ENCODE peak calls at places on chromosome 17, in five cellular contexts. M, P, G, V and D are unnamed samples.

GRCh38 chr17:48545022-48545376 is at the start of gene HOXB2:
- DNase-seq in M (no peak), P (no peak), G (no peak), V (no peak), D (no peak)

GRCh38 chr17:67779098-67779672 is 46.1 kb upstream of the BPTF start:
- DNase-seq in M (peak), P (peak), G (no peak), V (peak), D (peak)

GRCh38 chr17:44354582-44355309 is 8.9 kb downstream of the FAM171A2 start:
- DNase-seq in M (no peak), P (peak), G (no peak), V (no peak), D (no peak)

GRCh38 chr17:74758846-74759163 is 10.4 kb downstream of the NHERF1 start:
- DNase-seq in M (peak), P (no peak), G (no peak), V (no peak), D (no peak)

GRCh38 chr17:59829217-59830006 is 63.3 kb downstream of the TUBD1 start:
- DNase-seq in M (peak), P (no peak), G (no peak), V (no peak), D (no peak)

GRCh38 chr17:61842899-61843298 is 20.4 kb downstream of the BRIP1 start:
- DNase-seq in M (no peak), P (no peak), G (no peak), V (no peak), D (no peak)

GRCh38 chr17:73643012-73643845 is 1.0 kb downstream of the SDK2 start:
- DNase-seq in M (peak), P (peak), G (no peak), V (peak), D (no peak)

GRCh38 chr17:36152639-36153120 is 23.8 kb downstream of the TBC1D3B start:
- DNase-seq in M (no peak), P (no peak), G (no peak), V (no peak), D (no peak)

GRCh38 chr17:29572691-29573557 is 4.4 kb downstream of the TP53I13 start:
- DNase-seq in M (no peak), P (peak), G (peak), V (peak), D (no peak)

GRCh38 chr17:11853321-11854151 is 143.7 kb downstream of the ZNF18 start:
- DNase-seq in M (no peak), P (no peak), G (no peak), V (no peak), D (no peak)

DNA sequence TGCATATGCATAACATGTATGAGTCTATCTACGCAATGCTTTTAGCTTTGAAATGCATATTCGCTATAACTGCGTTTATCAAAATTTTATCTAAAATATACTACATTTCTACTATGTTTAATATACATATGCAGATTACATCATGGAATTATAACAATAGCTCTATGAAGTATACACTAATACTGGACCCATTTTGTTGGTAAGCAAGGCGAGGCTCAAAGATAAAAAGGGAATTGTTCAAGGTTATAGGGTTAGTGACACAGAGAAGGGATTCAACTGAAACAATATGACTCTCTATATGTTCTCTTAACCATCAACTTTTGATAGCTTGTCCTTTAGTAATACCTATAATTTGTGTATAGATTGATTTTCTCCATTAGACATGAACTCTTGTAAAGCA is 60.9 kb upstream of the SMIM36 start:
- DNase-seq in M (no peak), P (no peak), G (no peak), V (no peak), D (no peak)
- TF ChIP-seq CTCF in M (no peak), P (no peak), G (no peak), V (no peak), D (no peak)

DNA sequence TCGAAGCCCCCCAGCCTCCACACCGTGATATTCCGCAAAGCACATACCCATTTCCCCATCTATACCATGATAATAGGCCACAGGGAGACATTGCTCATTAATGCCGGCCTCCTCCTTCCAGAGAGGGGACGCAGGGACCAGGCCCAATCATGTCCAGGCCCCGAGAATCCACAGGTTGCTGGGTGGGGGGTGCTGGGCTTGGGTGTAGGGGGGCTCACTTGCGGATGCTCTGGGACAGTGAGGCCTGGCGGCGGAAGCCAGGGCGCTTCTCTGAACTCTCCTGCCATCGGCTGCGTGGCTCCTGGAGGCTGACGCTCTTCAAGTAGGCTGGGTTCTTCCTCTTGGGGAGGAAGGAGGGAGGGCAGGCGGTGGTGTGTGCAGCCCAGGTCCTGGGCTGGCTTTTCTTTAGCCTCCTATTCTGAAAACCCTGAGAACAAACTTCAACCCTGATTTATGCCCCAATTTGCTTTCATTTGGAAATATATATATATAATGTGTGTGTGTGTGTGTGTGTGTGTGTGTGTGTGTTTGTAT is 12.2 kb downstream of the AANAT start:
- DNase-seq in M (no peak), P (no peak), G (no peak), V (no peak), D (no peak)
- H3K4me3 ChIP-seq in M (no peak), P (no peak), G (no peak), V (no peak), D (no peak)

GRCh38 chr17:50508573-50509460 is 578 bp downstream of the MYCBPAP start:
- DNase-seq in M (no peak), P (no peak), G (no peak), V (no peak), D (no peak)
- TF ChIP-seq CTCF in M (peak), P (no peak), G (no peak), V (no peak), D (no peak)

GRCh38 chr17:7555320-7555948 is 3.1 kb upstream of the TNFSF13 start:
- DNase-seq in M (no peak), P (no peak), G (no peak), V (no peak), D (no peak)

GRCh38 chr17:7557825-7558543 is 566 bp upstream of the TNFSF13 start:
- DNase-seq in M (peak), P (peak), G (peak), V (peak), D (peak)

GRCh38 chr17:7556627-7557026 is 1.9 kb upstream of the TNFSF13 start:
- DNase-seq in M (no peak), P (no peak), G (no peak), V (no peak), D (no peak)

GRCh38 chr17:7558544-7559306 is at the start of gene TNFSF13:
- DNase-seq in M (no peak), P (no peak), G (peak), V (peak), D (no peak)

GRCh38 chr17:7557147-7557764 is 1.3 kb upstream of the TNFSF13 start:
- DNase-seq in M (no peak), P (no peak), G (peak), V (peak), D (no peak)
- H3K4me3 ChIP-seq in M (no peak), P (no peak), G (peak), V (peak), D (peak)

GRCh38 chr17:50881182-50881581 is 15.0 kb upstream of the TOB1 start:
- DNase-seq in M (no peak), P (no peak), G (no peak), V (no peak), D (no peak)
- TF ChIP-seq CTCF in M (no peak), P (no peak), G (no peak), V (no peak), D (no peak)

DNA sequence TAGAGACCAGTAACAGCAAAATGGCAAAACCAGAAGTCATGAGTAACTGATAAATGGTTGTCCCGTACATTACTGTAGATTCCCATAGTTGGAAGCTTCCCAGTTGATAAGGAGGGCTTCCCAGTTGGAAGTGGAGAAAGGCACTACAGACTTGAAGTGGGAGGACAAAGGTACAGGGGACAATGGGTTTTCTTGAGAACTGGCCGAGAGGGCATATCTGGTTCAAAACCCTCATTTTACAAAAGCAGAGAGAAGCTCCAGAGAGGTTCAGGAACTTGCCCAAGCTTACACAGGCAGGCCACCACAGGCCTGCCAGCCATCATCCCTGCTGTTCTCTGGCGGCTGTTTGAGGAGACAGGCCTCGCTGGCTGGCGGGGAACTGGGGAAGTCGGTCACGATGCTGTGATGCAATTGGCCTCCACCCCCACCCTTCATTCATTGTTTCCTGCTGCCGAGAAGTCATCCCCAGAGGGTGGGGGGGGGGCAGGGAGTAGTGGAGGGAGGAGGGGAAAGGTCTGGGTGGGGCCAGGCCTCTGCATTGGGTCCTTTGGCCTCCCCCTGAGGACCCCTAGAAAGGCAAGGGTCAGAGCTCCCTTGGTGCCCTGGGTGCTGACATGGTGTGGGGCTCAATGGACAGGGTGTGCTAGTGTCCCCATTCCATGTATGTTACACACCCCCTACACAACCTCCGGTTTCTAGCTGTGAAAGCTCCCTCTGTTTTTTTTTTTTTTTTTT is 3.0 kb downstream of the UBALD2 start:
- DNase-seq in M (no peak), P (no peak), G (peak), V (peak), D (no peak)
- H3K4me3 ChIP-seq in M (no peak), P (no peak), G (peak), V (no peak), D (no peak)

GRCh38 chr17:42284566-42284965 is 3.7 kb upstream of the STAT5A start:
- DNase-seq in M (no peak), P (no peak), G (no peak), V (peak), D (no peak)
- TF ChIP-seq CTCF in M (no peak), P (no peak), G (no peak), V (no peak), D (no peak)

DNA sequence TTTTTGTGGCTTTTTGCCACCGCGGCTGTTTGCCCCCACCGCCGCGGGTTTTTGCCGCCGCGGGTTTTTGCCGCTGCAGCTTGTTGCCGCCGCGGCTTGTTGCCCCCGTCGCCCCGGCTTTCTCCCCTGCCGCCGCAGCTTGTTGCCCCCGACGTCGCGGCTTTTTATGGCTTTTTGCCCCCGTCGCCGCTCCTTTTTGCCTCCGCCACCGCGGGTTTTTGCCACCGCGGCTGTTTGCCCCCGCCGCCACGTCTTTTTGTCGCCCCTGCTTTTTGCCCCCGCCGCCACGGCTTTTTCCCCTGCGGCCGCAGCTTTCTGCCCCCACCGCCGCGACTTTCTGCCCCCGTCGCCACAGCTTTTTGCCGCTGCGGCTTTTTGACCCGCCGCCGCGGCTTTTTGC is 149.5 kb downstream of the KCNJ18 start:
- DNase-seq in M (no peak), P (no peak), G (no peak), V (no peak), D (no peak)
- H3K4me3 ChIP-seq in M (no peak), P (no peak), G (no peak), V (no peak), D (no peak)

GRCh38 chr17:1643293-1643998 is 2.1 kb downstream of the SCARF1 start:
- DNase-seq in M (peak), P (peak), G (peak), V (peak), D (no peak)
- TF ChIP-seq CTCF in M (peak), P (peak), G (peak), V (peak), D (peak)